ENCODE peak calls at places on chromosomes 11 and 22, in four cellular contexts. One of them, this sample, is unnamed.

GRCh38 chr11:15897211-15897960 is 459.0 kb downstream of the SOX6 start:
- DNase-seq in HepG2: no peak
- DNase-seq in H1: no peak
- DNase-seq in K562: no peak
- DNase-seq in this sample: no peak

GRCh38 chr22:50301581-50301991 is 5.9 kb downstream of the PLXNB2 start:
- DNase-seq in H1: no peak
- DNase-seq in K562: no peak
- DNase-seq in HepG2: no peak
- DNase-seq in this sample: no peak

GRCh38 chr11:105106140-105106539 is 33.4 kb downstream of the CARD18 start:
- DNase-seq in K562: no peak
- DNase-seq in HepG2: no peak
- DNase-seq in H1: no peak
- DNase-seq in this sample: no peak

GRCh38 chr22:41857160-41857859 is 24.4 kb downstream of the SREBF2 start:
- DNase-seq in K562: peak
- DNase-seq in H1: peak
- DNase-seq in HepG2: peak
- DNase-seq in this sample: peak

GRCh38 chr22:47734511-47734910 is 972.1 kb downstream of the TBC1D22A start:
- DNase-seq in K562: no peak
- DNase-seq in H1: no peak
- DNase-seq in HepG2: no peak
- DNase-seq in this sample: no peak

GRCh38 chr11:125108469-125108868 is 3.0 kb downstream of the TMEM218 start:
- DNase-seq in K562: no peak
- DNase-seq in H1: no peak
- DNase-seq in HepG2: no peak
- DNase-seq in this sample: no peak

GRCh38 chr11:114132944-114133394 is 73.5 kb downstream of the ZBTB16 start:
- DNase-seq in K562: no peak
- DNase-seq in H1: no peak
- DNase-seq in HepG2: no peak
- DNase-seq in this sample: no peak

GRCh38 chr11:12064136-12064953 is 46.0 kb upstream of the MICAL2 start:
- DNase-seq in H1: no peak
- DNase-seq in HepG2: no peak
- DNase-seq in K562: no peak
- DNase-seq in this sample: no peak

GRCh38 chr11:69912161-69912910 is 93.1 kb upstream of the FGF3 start:
- DNase-seq in H1: no peak
- DNase-seq in HepG2: no peak
- DNase-seq in K562: no peak
- DNase-seq in this sample: peak

GRCh38 chr11:113173023-113173594 is 141.3 kb upstream of the TTC12 start:
- DNase-seq in K562: no peak
- DNase-seq in HepG2: no peak
- DNase-seq in H1: no peak
- DNase-seq in this sample: no peak

GRCh38 chr11:83194284-83195175 is 1.0 kb downstream of the ANKRD42 start:
- DNase-seq in HepG2: peak
- DNase-seq in H1: peak
- DNase-seq in K562: peak
- DNase-seq in this sample: peak

GRCh38 chr11:46669606-46670243 is 30.7 kb downstream of the ARHGAP1 start:
- DNase-seq in K562: no peak
- DNase-seq in H1: no peak
- DNase-seq in HepG2: peak
- DNase-seq in this sample: no peak

GRCh38 chr11:20599424-20600346 is at the start of gene SLC6A5:
- DNase-seq in K562: peak
- DNase-seq in HepG2: peak
- DNase-seq in H1: peak
- DNase-seq in this sample: peak

GRCh38 chr11:1128333-1129142 is 29.2 kb upstream of the MUC5AC start:
- DNase-seq in K562: no peak
- DNase-seq in H1: no peak
- DNase-seq in HepG2: no peak
- DNase-seq in this sample: peak

GRCh38 chr22:17388235-17388634 is 19.0 kb downstream of the CECR2 start:
- DNase-seq in H1: no peak
- DNase-seq in K562: no peak
- DNase-seq in HepG2: no peak
- DNase-seq in this sample: peak

GRCh38 chr11:77547863-77548551 is 41.7 kb upstream of the AQP11 start:
- DNase-seq in H1: no peak
- DNase-seq in HepG2: peak
- DNase-seq in K562: peak
- DNase-seq in this sample: peak

GRCh38 chr11:46416656-46417055 is 25.1 kb upstream of the CHRM4 start:
- DNase-seq in H1: no peak
- DNase-seq in K562: no peak
- DNase-seq in HepG2: no peak
- DNase-seq in this sample: no peak

GRCh38 chr22:25637672-25638071 is 73.2 kb downstream of the GRK3 start:
- DNase-seq in HepG2: no peak
- DNase-seq in H1: no peak
- DNase-seq in K562: no peak
- DNase-seq in this sample: no peak

GRCh38 chr22:50610581-50610980 is 10.0 kb downstream of the MAPK8IP2 start:
- DNase-seq in K562: no peak
- DNase-seq in HepG2: no peak
- DNase-seq in H1: peak
- DNase-seq in this sample: no peak

GRCh38 chr11:72338741-72339140 is 94.8 kb upstream of the PHOX2A start:
- DNase-seq in HepG2: no peak
- DNase-seq in K562: no peak
- DNase-seq in H1: no peak
- DNase-seq in this sample: no peak

GRCh38 chr22:39309364-39309861 is 10.0 kb downstream of the RPL3 start:
- DNase-seq in HepG2: no peak
- DNase-seq in H1: peak
- DNase-seq in K562: no peak
- DNase-seq in this sample: peak

GRCh38 chr22:46797355-46797754 is 34.9 kb downstream of the TBC1D22A start:
- DNase-seq in HepG2: peak
- DNase-seq in K562: peak
- DNase-seq in H1: no peak
- DNase-seq in this sample: no peak

GRCh38 chr11:117449111-117449693 is 121.5 kb downstream of the CEP164 start:
- DNase-seq in HepG2: no peak
- DNase-seq in K562: no peak
- DNase-seq in H1: no peak
- DNase-seq in this sample: no peak

GRCh38 chr11:123755344-123755743 is 1.0 kb upstream of the OR6X1 start:
- DNase-seq in H1: no peak
- DNase-seq in K562: no peak
- DNase-seq in HepG2: no peak
- DNase-seq in this sample: no peak

GRCh38 chr11:73648629-73649046 is 2.3 kb downstream of the PLEKHB1 start:
- DNase-seq in HepG2: peak
- DNase-seq in H1: no peak
- DNase-seq in K562: no peak
- DNase-seq in this sample: no peak

GRCh38 chr11:24704716-24705115 is 207.9 kb downstream of the LUZP2 start:
- DNase-seq in HepG2: no peak
- DNase-seq in K562: no peak
- DNase-seq in H1: no peak
- DNase-seq in this sample: no peak

GRCh38 chr11:134725939-134726639 is 314.0 kb upstream of the B3GAT1 start:
- DNase-seq in HepG2: peak
- DNase-seq in H1: no peak
- DNase-seq in K562: peak
- DNase-seq in this sample: peak

GRCh38 chr22:45864959-45865496 is 111.9 kb downstream of the WNT7B start:
- DNase-seq in K562: no peak
- DNase-seq in H1: no peak
- DNase-seq in HepG2: no peak
- DNase-seq in this sample: no peak

GRCh38 chr11:71933141-71933933 is 4.5 kb downstream of the RNF121 start:
- DNase-seq in H1: no peak
- DNase-seq in K562: no peak
- DNase-seq in HepG2: no peak
- DNase-seq in this sample: no peak

GRCh38 chr22:37127350-37127878 is 17.9 kb upstream of the TMPRSS6 start:
- DNase-seq in K562: no peak
- DNase-seq in H1: no peak
- DNase-seq in HepG2: no peak
- DNase-seq in this sample: no peak

GRCh38 chr22:36773935-36774334 is 2.0 kb downstream of the IFT27 start:
- DNase-seq in K562: no peak
- DNase-seq in H1: no peak
- DNase-seq in HepG2: no peak
- DNase-seq in this sample: no peak

GRCh38 chr11:16215352-16215751 is 141.0 kb downstream of the SOX6 start:
- DNase-seq in H1: no peak
- DNase-seq in HepG2: no peak
- DNase-seq in K562: no peak
- DNase-seq in this sample: no peak

GRCh38 chr22:25557218-25557617 is 7.3 kb upstream of the GRK3 start:
- DNase-seq in K562: no peak
- DNase-seq in H1: no peak
- DNase-seq in HepG2: no peak
- DNase-seq in this sample: no peak

GRCh38 chr11:2926611-2927492 is 2.4 kb downstream of the PHLDA2 start:
- DNase-seq in H1: no peak
- DNase-seq in HepG2: no peak
- DNase-seq in K562: no peak
- DNase-seq in this sample: no peak

GRCh38 chr11:2929511-2929879 is 275 bp upstream of the PHLDA2 start:
- DNase-seq in H1: no peak
- DNase-seq in HepG2: no peak
- DNase-seq in K562: peak
- DNase-seq in this sample: peak

GRCh38 chr11:2928605-2929510 is at the start of gene PHLDA2:
- DNase-seq in K562: peak
- DNase-seq in H1: peak
- DNase-seq in HepG2: no peak
- DNase-seq in this sample: peak

GRCh38 chr11:2927493-2927800 is 1.8 kb downstream of the PHLDA2 start:
- DNase-seq in HepG2: no peak
- DNase-seq in H1: no peak
- DNase-seq in K562: no peak
- DNase-seq in this sample: no peak

GRCh38 chr11:2927851-2928604 is 1.2 kb downstream of the PHLDA2 start:
- DNase-seq in HepG2: no peak
- DNase-seq in H1: no peak
- DNase-seq in K562: peak
- DNase-seq in this sample: no peak
- TF ChIP-seq MAX in HepG2: no peak
- TF ChIP-seq MAX in H1: no peak
- TF ChIP-seq MAX in K562: no peak
- TF ChIP-seq MAX in this sample: no peak

GRCh38 chr11:130314749-130315285 is at the start of gene ZBTB44:
- DNase-seq in H1: peak
- DNase-seq in K562: no peak
- DNase-seq in HepG2: peak
- DNase-seq in this sample: peak

GRCh38 chr11:130322126-130322525 is 7.4 kb upstream of the ZBTB44 start:
- DNase-seq in H1: no peak
- DNase-seq in HepG2: no peak
- DNase-seq in K562: no peak
- DNase-seq in this sample: no peak

GRCh38 chr11:130314184-130314748 is 451 bp downstream of the ZBTB44 start:
- DNase-seq in K562: peak
- DNase-seq in H1: peak
- DNase-seq in HepG2: peak
- DNase-seq in this sample: peak

GRCh38 chr11:130315354-130315970 is 745 bp upstream of the ZBTB44 start:
- DNase-seq in HepG2: no peak
- DNase-seq in H1: peak
- DNase-seq in K562: peak
- DNase-seq in this sample: peak

DNA sequence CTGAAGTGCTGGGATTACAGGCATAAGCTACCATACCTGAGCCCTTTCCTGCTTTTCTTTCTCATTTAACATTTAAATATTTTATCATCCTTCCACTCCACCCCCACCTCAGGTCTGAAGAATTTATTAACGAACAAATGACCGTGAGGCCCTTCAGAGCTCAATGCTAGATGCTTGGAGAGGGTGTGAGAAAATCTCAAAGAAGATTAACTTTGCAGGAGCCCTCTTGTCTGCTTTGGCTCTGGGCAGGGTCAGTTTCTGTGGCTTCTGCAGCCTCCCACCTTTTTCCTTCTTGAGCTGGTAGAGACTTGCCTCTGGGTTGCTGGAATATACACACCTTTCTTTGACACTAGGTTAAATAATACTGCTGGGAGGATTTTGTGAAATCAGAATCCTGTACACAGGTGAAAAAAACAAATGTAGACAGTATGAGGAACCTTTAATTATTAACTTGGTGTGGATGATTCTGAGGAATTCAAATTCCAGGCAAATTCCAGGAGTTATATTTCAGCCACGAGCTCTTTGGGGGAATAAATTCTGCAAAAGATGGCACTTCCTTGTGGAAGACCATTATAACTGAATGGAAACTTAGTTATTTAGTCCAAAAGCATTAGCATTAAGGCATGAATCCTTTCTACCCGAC is 3.4 kb upstream of the ZBTB44 start:
- DNase-seq in K562: no peak
- DNase-seq in HepG2: peak
- DNase-seq in H1: no peak
- DNase-seq in this sample: no peak
- TF ChIP-seq JUN in K562: no peak
- TF ChIP-seq JUN in HepG2: no peak
- TF ChIP-seq JUN in H1: no peak
- TF ChIP-seq JUN in this sample: no peak

GRCh38 chr11:131975624-131976420 is 605.4 kb downstream of the NTM start:
- DNase-seq in H1: no peak
- DNase-seq in HepG2: no peak
- DNase-seq in K562: no peak
- DNase-seq in this sample: no peak
- TF ChIP-seq SP1 in H1: no peak
- TF ChIP-seq SP1 in HepG2: no peak
- TF ChIP-seq SP1 in K562: no peak
- TF ChIP-seq SP1 in this sample: no peak

DNA sequence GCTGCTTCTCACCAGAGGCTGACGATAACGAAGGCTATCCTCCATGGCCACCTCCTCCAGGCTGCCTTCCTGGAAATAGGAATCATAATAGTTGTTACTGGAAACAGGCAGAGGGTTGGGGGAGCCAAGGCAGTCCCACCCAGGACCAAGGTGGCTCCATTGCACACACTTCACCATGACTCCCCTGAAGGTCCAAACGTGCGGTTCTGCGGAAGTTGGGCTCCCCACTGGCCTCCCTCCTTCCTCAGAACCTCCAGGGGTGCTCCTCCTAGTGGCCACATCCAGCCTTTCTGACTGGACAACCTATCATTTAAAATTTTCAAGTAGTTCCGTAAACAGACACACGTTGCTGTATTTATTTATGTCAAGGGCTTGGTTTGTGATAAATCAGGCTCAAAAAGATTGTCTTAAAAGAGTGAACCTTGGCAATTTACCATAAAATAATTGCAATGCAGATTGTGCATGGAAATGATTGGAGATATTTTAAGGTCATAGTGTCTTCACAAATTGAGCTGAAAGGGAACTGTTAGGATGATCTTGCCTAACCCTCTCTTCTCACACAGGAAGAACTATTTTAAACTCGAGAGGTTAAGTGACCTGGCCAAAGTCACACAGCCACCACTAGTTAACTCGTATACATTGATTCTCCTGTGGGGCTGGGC is 1.4 kb upstream of the TCN2 start:
- DNase-seq in H1: peak
- DNase-seq in HepG2: peak
- DNase-seq in K562: peak
- DNase-seq in this sample: peak
- TF ChIP-seq MAX in H1: no peak
- TF ChIP-seq MAX in HepG2: no peak
- TF ChIP-seq MAX in K562: no peak
- TF ChIP-seq MAX in this sample: no peak